ENCODE peak calls at places on chromosomes 1 and 21, in seven cellular contexts. One of them, this sample, is unnamed.

GRCh38 chr21:45607922-45608295 is 35.6 kb upstream of the PCBP3 start:
- DNase-seq in RKO: no peak
- DNase-seq in stimulated activated CD4-positive, alpha-beta T cell treated with anti-CD3 and anti-CD28 coated beads, Interleukin-15, amount 100 ng/mL, for 24 hours: no peak
- DNase-seq in anterior cingulate cortex: no peak
- DNase-seq in GM23338: no peak
- DNase-seq in EL: no peak
- DNase-seq in NCI-H510A: no peak
- DNase-seq in this sample: no peak

GRCh38 chr1:37574834-37575479 is 18.2 kb downstream of the DNALI1 start:
- DNase-seq in RKO: peak
- DNase-seq in stimulated activated CD4-positive, alpha-beta T cell treated with anti-CD3 and anti-CD28 coated beads, Interleukin-15, amount 100 ng/mL, for 24 hours: no peak
- DNase-seq in anterior cingulate cortex: no peak
- DNase-seq in GM23338: no peak
- DNase-seq in EL: peak
- DNase-seq in NCI-H510A: no peak
- DNase-seq in this sample: peak

GRCh38 chr1:93681549-93682412 is at the start of gene BCAR3:
- DNase-seq in RKO: peak
- DNase-seq in stimulated activated CD4-positive, alpha-beta T cell treated with anti-CD3 and anti-CD28 coated beads, Interleukin-15, amount 100 ng/mL, for 24 hours: peak
- DNase-seq in anterior cingulate cortex: peak
- DNase-seq in GM23338: peak
- DNase-seq in EL: peak
- DNase-seq in NCI-H510A: peak
- DNase-seq in this sample: peak

GRCh38 chr21:31922881-31923280 is 50.1 kb downstream of the HUNK start:
- DNase-seq in RKO: no peak
- DNase-seq in stimulated activated CD4-positive, alpha-beta T cell treated with anti-CD3 and anti-CD28 coated beads, Interleukin-15, amount 100 ng/mL, for 24 hours: no peak
- DNase-seq in anterior cingulate cortex: no peak
- DNase-seq in GM23338: no peak
- DNase-seq in EL: no peak
- DNase-seq in NCI-H510A: no peak
- DNase-seq in this sample: no peak

GRCh38 chr1:212926364-212926757 is 24.0 kb upstream of the VASH2 start:
- DNase-seq in RKO: no peak
- DNase-seq in stimulated activated CD4-positive, alpha-beta T cell treated with anti-CD3 and anti-CD28 coated beads, Interleukin-15, amount 100 ng/mL, for 24 hours: no peak
- DNase-seq in anterior cingulate cortex: no peak
- DNase-seq in GM23338: no peak
- DNase-seq in EL: no peak
- DNase-seq in NCI-H510A: no peak
- DNase-seq in this sample: no peak

GRCh38 chr21:16199539-16199938 is 469.8 kb downstream of the USP25 start:
- DNase-seq in RKO: no peak
- DNase-seq in stimulated activated CD4-positive, alpha-beta T cell treated with anti-CD3 and anti-CD28 coated beads, Interleukin-15, amount 100 ng/mL, for 24 hours: no peak
- DNase-seq in anterior cingulate cortex: no peak
- DNase-seq in GM23338: no peak
- DNase-seq in EL: no peak
- DNase-seq in NCI-H510A: no peak
- DNase-seq in this sample: no peak

GRCh38 chr1:84782311-84782771 is 92.1 kb upstream of the SSX2IP start:
- DNase-seq in RKO: peak
- DNase-seq in stimulated activated CD4-positive, alpha-beta T cell treated with anti-CD3 and anti-CD28 coated beads, Interleukin-15, amount 100 ng/mL, for 24 hours: peak
- DNase-seq in anterior cingulate cortex: peak
- DNase-seq in GM23338: peak
- DNase-seq in EL: peak
- DNase-seq in NCI-H510A: no peak
- DNase-seq in this sample: peak

GRCh38 chr1:55418625-55419024 is 203.5 kb upstream of the USP24 start:
- DNase-seq in RKO: no peak
- DNase-seq in stimulated activated CD4-positive, alpha-beta T cell treated with anti-CD3 and anti-CD28 coated beads, Interleukin-15, amount 100 ng/mL, for 24 hours: no peak
- DNase-seq in anterior cingulate cortex: no peak
- DNase-seq in GM23338: no peak
- DNase-seq in EL: no peak
- DNase-seq in NCI-H510A: no peak
- DNase-seq in this sample: no peak

GRCh38 chr1:39787468-39787867 is 1.2 kb downstream of the BMP8B start:
- DNase-seq in RKO: no peak
- DNase-seq in stimulated activated CD4-positive, alpha-beta T cell treated with anti-CD3 and anti-CD28 coated beads, Interleukin-15, amount 100 ng/mL, for 24 hours: no peak
- DNase-seq in anterior cingulate cortex: no peak
- DNase-seq in GM23338: no peak
- DNase-seq in EL: no peak
- DNase-seq in NCI-H510A: no peak
- DNase-seq in this sample: no peak

GRCh38 chr1:113976609-113977278 is 2.5 kb upstream of the OLFML3 start:
- DNase-seq in RKO: peak
- DNase-seq in stimulated activated CD4-positive, alpha-beta T cell treated with anti-CD3 and anti-CD28 coated beads, Interleukin-15, amount 100 ng/mL, for 24 hours: no peak
- DNase-seq in anterior cingulate cortex: no peak
- DNase-seq in GM23338: peak
- DNase-seq in EL: peak
- DNase-seq in NCI-H510A: no peak
- DNase-seq in this sample: peak

GRCh38 chr1:89952021-89952995 is 42.6 kb upstream of the ZNF326 start:
- DNase-seq in RKO: no peak
- DNase-seq in stimulated activated CD4-positive, alpha-beta T cell treated with anti-CD3 and anti-CD28 coated beads, Interleukin-15, amount 100 ng/mL, for 24 hours: no peak
- DNase-seq in anterior cingulate cortex: no peak
- DNase-seq in GM23338: peak
- DNase-seq in EL: peak
- DNase-seq in NCI-H510A: no peak
- DNase-seq in this sample: no peak

GRCh38 chr1:28671254-28671780 is 2.7 kb downstream of the GMEB1 start:
- DNase-seq in RKO: no peak
- DNase-seq in stimulated activated CD4-positive, alpha-beta T cell treated with anti-CD3 and anti-CD28 coated beads, Interleukin-15, amount 100 ng/mL, for 24 hours: no peak
- DNase-seq in anterior cingulate cortex: no peak
- DNase-seq in GM23338: no peak
- DNase-seq in EL: no peak
- DNase-seq in NCI-H510A: no peak
- DNase-seq in this sample: no peak

GRCh38 chr1:154463512-154463990 is 38.5 kb upstream of the TDRD10 start:
- DNase-seq in RKO: no peak
- DNase-seq in stimulated activated CD4-positive, alpha-beta T cell treated with anti-CD3 and anti-CD28 coated beads, Interleukin-15, amount 100 ng/mL, for 24 hours: peak
- DNase-seq in anterior cingulate cortex: no peak
- DNase-seq in GM23338: no peak
- DNase-seq in EL: no peak
- DNase-seq in NCI-H510A: no peak
- DNase-seq in this sample: peak

This sample was measured in dermis microvascular lymphatic vessel endothelial cell.